ENCODE peak calls at places on chromosomes 3 and 15, in eight cellular contexts. W is kidney glomerular epithelial cell, V is HS-5, B is NCI-H446 treated with DMSO at 0.1 percent for 48 hours, K is iris pigment epithelial cell, I is HTR-8/SVneo, N is mesenchymal stem cell, L is upper lobe of right lung. P is an unnamed sample.

GRCh38 chr15:41585140-41586047 is 26.4 kb downstream of the TYRO3 start:
- DNase-seq in N (peak), V (peak), I (no peak), B (no peak), K (peak), W (peak), L (peak), P (peak)

GRCh38 chr3:126527455-126528211 is 3.7 kb downstream of the CHST13 start:
- DNase-seq in W (no peak), V (no peak), N (no peak), B (no peak), K (no peak), L (peak), I (no peak), P (no peak)

GRCh38 chr3:47605646-47606045 is 27.0 kb upstream of the CSPG5 start:
- DNase-seq in K (peak), V (no peak), W (peak), N (peak), L (no peak), B (no peak), I (no peak), P (no peak)

GRCh38 chr15:26294062-26294689 is 431.0 kb upstream of the ATP10A start:
- DNase-seq in L (no peak), V (no peak), K (no peak), W (no peak), B (no peak), I (no peak), N (no peak), P (no peak)

GRCh38 chr3:52982839-52983238 is 63.0 kb downstream of the SFMBT1 start:
- DNase-seq in W (no peak), V (no peak), B (peak), K (no peak), N (no peak), I (no peak), L (no peak), P (no peak)

GRCh38 chr3:61687206-61687605 is 125.8 kb downstream of the PTPRG start:
- DNase-seq in N (no peak), B (no peak), L (no peak), I (no peak), V (no peak), W (no peak), K (no peak), P (no peak)

GRCh38 chr15:70066422-70066821 is 31.3 kb downstream of the TLE3 start:
- DNase-seq in L (no peak), V (no peak), N (no peak), W (no peak), K (peak), B (no peak), I (no peak), P (no peak)

GRCh38 chr3:177731644-177732268 is 534.5 kb upstream of the TBL1XR1 start:
- DNase-seq in V (peak), N (no peak), B (no peak), I (no peak), W (no peak), L (no peak), K (peak), P (no peak)

GRCh38 chr3:197023998-197024651 is 5.5 kb downstream of the MELTF start:
- DNase-seq in K (no peak), L (no peak), W (no peak), B (no peak), V (no peak), N (no peak), I (no peak), P (no peak)

GRCh38 chr15:80887148-80887547 is 102.5 kb downstream of the MESD start:
- DNase-seq in I (no peak), W (no peak), L (no peak), N (peak), K (no peak), B (peak), V (no peak), P (no peak)

GRCh38 chr3:67329358-67329757 is 325.1 kb downstream of the SUCLG2 start:
- DNase-seq in N (no peak), B (no peak), K (no peak), V (no peak), I (no peak), W (peak), L (no peak), P (no peak)

GRCh38 chr3:28243424-28244106 is 2.1 kb downstream of the CMC1 start:
- DNase-seq in B (no peak), N (no peak), W (no peak), K (no peak), V (no peak), I (no peak), L (no peak), P (no peak)

GRCh38 chr3:23805228-23805880 is 401 bp upstream of the UBE2E1 start:
- DNase-seq in B (no peak), I (no peak), N (no peak), W (no peak), V (no peak), L (no peak), K (no peak), P (no peak)

GRCh38 chr15:71276355-71276665 is 161.0 kb downstream of the THSD4 start:
- DNase-seq in N (no peak), W (no peak), L (no peak), I (no peak), B (no peak), K (no peak), V (no peak), P (no peak)

GRCh38 chr15:74132681-74133070 is 2.3 kb downstream of the ISLR2 start:
- DNase-seq in I (no peak), L (no peak), V (no peak), B (no peak), W (no peak), N (no peak), K (no peak), P (no peak)

GRCh38 chr15:92121047-92121446 is 267.5 kb downstream of the SLCO3A1 start:
- DNase-seq in K (no peak), I (no peak), N (no peak), V (no peak), B (no peak), L (no peak), W (no peak), P (no peak)

GRCh38 chr3:170835346-170835745 is 34.6 kb downstream of the RPL22L1 start:
- DNase-seq in W (no peak), I (no peak), K (no peak), B (peak), V (no peak), N (peak), L (no peak), P (no peak)

GRCh38 chr3:157089455-157090221 is 70.3 kb downstream of the CCNL1 start:
- DNase-seq in W (no peak), B (no peak), I (no peak), L (peak), N (peak), V (no peak), K (peak), P (no peak)

GRCh38 chr15:32669870-32670623 is 28.5 kb downstream of the SCG5 start:
- DNase-seq in V (no peak), N (peak), L (no peak), B (no peak), W (no peak), I (peak), K (peak), P (no peak)

GRCh38 chr3:97938444-97938843 is 33.8 kb downstream of the RIOX2 start:
- DNase-seq in V (no peak), K (no peak), N (no peak), W (no peak), B (no peak), I (no peak), L (no peak), P (no peak)

GRCh38 chr15:60869851-60870250 is 359.3 kb downstream of the RORA start:
- DNase-seq in N (no peak), L (no peak), I (no peak), V (no peak), W (no peak), K (no peak), B (no peak), P (no peak)